ENCODE peak calls at places on chromosomes 3 and 15, in ten cellular contexts. T is CMK, Z is OCI-M1, K is ELR, G is COR-L47, F is body of pancreas, B is cardiac fibroblast, U is HT1080, H is AG08396, Y is endothelial cell. C is an unnamed sample.

GRCh38 chr3:79086514-79086913 is 681.3 kb downstream of the ROBO1 start:
- DNase-seq in T (peak; percentile 1), Z (peak; percentile 67), K (peak; percentile 65), G (peak; percentile 12), F (peak; percentile 41), B (peak; percentile 80), U (peak; percentile 54), H (peak; percentile 38), Y (peak; percentile 67), C (no peak)

GRCh38 chr3:129845956-129846355 is 47.6 kb downstream of the TMCC1 start:
- DNase-seq in T (no peak), Z (no peak), K (no peak), G (no peak), F (no peak), B (peak; percentile 29), U (peak; percentile 54), H (no peak), Y (no peak), C (no peak)

GRCh38 chr15:70025413-70026296 is 72.1 kb downstream of the TLE3 start:
- DNase-seq in T (no peak), Z (no peak), K (no peak), G (no peak), F (no peak), B (no peak), U (no peak), H (no peak), Y (no peak), C (no peak)

GRCh38 chr3:53250881-53251605 is 4.8 kb downstream of the TKT start:
- DNase-seq in T (no peak), Z (no peak), K (no peak), G (no peak), F (no peak), B (peak; percentile 13), U (no peak), H (no peak), Y (no peak), C (no peak)

GRCh38 chr15:86624261-86625036 is 544.8 kb downstream of the AGBL1 start:
- DNase-seq in T (no peak), Z (peak; percentile 75), K (peak; percentile 78), G (no peak), F (peak; percentile 12), B (peak; percentile 87), U (peak; percentile 97), H (peak; percentile 60), Y (peak; percentile 71), C (no peak)

GRCh38 chr3:184907941-184908649 is 96.1 kb downstream of the VPS8 start:
- DNase-seq in T (no peak), Z (no peak), K (no peak), G (no peak), F (no peak), B (no peak), U (no peak), H (no peak), Y (no peak), C (no peak)

GRCh38 chr3:154926721-154927120 is 153.4 kb upstream of the MME start:
- DNase-seq in T (no peak), Z (no peak), K (no peak), G (no peak), F (no peak), B (no peak), U (no peak), H (no peak), Y (no peak), C (no peak)

GRCh38 chr3:44321335-44321734 is 17.2 kb upstream of the TCAIM start:
- DNase-seq in T (no peak), Z (no peak), K (no peak), G (no peak), F (no peak), B (no peak), U (no peak), H (no peak), Y (no peak), C (no peak)

GRCh38 chr15:47466357-47466756 is 250.9 kb upstream of the SEMA6D start:
- DNase-seq in T (no peak), Z (no peak), K (peak; percentile 82), G (no peak), F (no peak), B (peak; percentile 90), U (peak; percentile 34), H (peak; percentile 11), Y (no peak), C (no peak)

GRCh38 chr15:100520132-100520921 is 8.4 kb downstream of the CERS3 start:
- DNase-seq in T (no peak), Z (no peak), K (no peak), G (no peak), F (no peak), B (no peak), U (no peak), H (no peak), Y (no peak), C (no peak)

GRCh38 chr3:150232992-150233451 is 175.1 kb upstream of the TSC22D2 start:
- DNase-seq in T (no peak), Z (no peak), K (peak; percentile 10), G (peak; percentile 79), F (no peak), B (peak; percentile 43), U (peak; percentile 94), H (no peak), Y (no peak), C (no peak)

GRCh38 chr15:74631935-74632560 is 16.4 kb downstream of the CLK3 start:
- DNase-seq in T (no peak), Z (peak; percentile 71), K (peak; percentile 63), G (peak; percentile 14), F (peak; percentile 67), B (peak; percentile 61), U (peak; percentile 41), H (peak; percentile 80), Y (peak; percentile 80), C (no peak)

GRCh38 chr3:30082652-30083051 is 523.7 kb upstream of the TGFBR2 start:
- DNase-seq in T (no peak), Z (no peak), K (no peak), G (no peak), F (no peak), B (no peak), U (no peak), H (no peak), Y (no peak), C (no peak)

GRCh38 chr3:106728315-106728821 is 648.9 kb upstream of the CCDC54 start:
- DNase-seq in T (no peak), Z (no peak), K (peak; percentile 99), G (no peak), F (no peak), B (peak; percentile 99), U (peak; percentile 99), H (peak; percentile 74), Y (no peak), C (no peak)

GRCh38 chr15:48560321-48561051 is 85.0 kb downstream of the FBN1 start:
- DNase-seq in T (no peak), Z (no peak), K (no peak), G (no peak), F (no peak), B (peak; percentile 59), U (no peak), H (no peak), Y (no peak), C (no peak)

GRCh38 chr15:87661481-87661880 is 595.1 kb downstream of the NTRK3 start:
- DNase-seq in T (no peak), Z (peak; percentile 7), K (peak; percentile 29), G (no peak), F (no peak), B (peak; percentile 14), U (no peak), H (no peak), Y (no peak), C (no peak)

GRCh38 chr15:73564255-73564654 is 68.9 kb downstream of the NPTN start:
- DNase-seq in T (no peak), Z (peak; percentile 92), K (peak; percentile 72), G (peak; percentile 11), F (no peak), B (peak; percentile 80), U (peak; percentile 87), H (no peak), Y (no peak), C (no peak)

GRCh38 chr15:63434567-63435219 is 53.0 kb upstream of the CA12 start:
- DNase-seq in T (no peak), Z (no peak), K (no peak), G (peak; percentile 97), F (no peak), B (no peak), U (no peak), H (no peak), Y (no peak), C (no peak)

GRCh38 chr15:74317820-74318375 is 49.5 kb downstream of the CYP11A1 start:
- DNase-seq in T (no peak), Z (no peak), K (peak; percentile 82), G (no peak), F (peak; percentile 57), B (peak; percentile 99), U (peak; percentile 77), H (peak; percentile 75), Y (peak; percentile 55), C (no peak)

GRCh38 chr3:58236527-58237237 is 910 bp upstream of the ABHD6 start:
- DNase-seq in T (no peak), Z (no peak), K (no peak), G (no peak), F (no peak), B (no peak), U (no peak), H (no peak), Y (peak; percentile 18), C (no peak)

GRCh38 chr3:53818221-53819162 is 27.7 kb downstream of the CHDH start:
- DNase-seq in T (no peak), Z (no peak), K (no peak), G (no peak), F (no peak), B (no peak), U (no peak), H (no peak), Y (no peak), C (no peak)

GRCh38 chr15:79401301-79401700 is 30.8 kb upstream of the MINAR1 start:
- DNase-seq in T (no peak), Z (no peak), K (no peak), G (no peak), F (no peak), B (no peak), U (no peak), H (no peak), Y (no peak), C (no peak)

GRCh38 chr15:94240486-94240885 is 9.1 kb downstream of the MCTP2 start:
- DNase-seq in T (no peak), Z (no peak), K (no peak), G (no peak), F (no peak), B (no peak), U (no peak), H (no peak), Y (no peak), C (no peak)

GRCh38 chr3:52104664-52105281 is 48.4 kb upstream of the DUSP7 start:
- DNase-seq in T (no peak), Z (no peak), K (no peak), G (no peak), F (no peak), B (no peak), U (no peak), H (no peak), Y (no peak), C (no peak)

GRCh38 chr15:37758412-37758811 is 176.0 kb upstream of the TMCO5A start:
- DNase-seq in T (no peak), Z (no peak), K (no peak), G (no peak), F (peak; percentile 28), B (no peak), U (no peak), H (no peak), Y (no peak), C (no peak)

GRCh38 chr3:25426408-25426807 is 1.7 kb upstream of the RARB start:
- DNase-seq in T (no peak), Z (no peak), K (no peak), G (no peak), F (no peak), B (no peak), U (no peak), H (no peak), Y (no peak), C (no peak)

GRCh38 chr3:45112939-45113338 is 33.2 kb downstream of the CDCP1 start:
- DNase-seq in T (no peak), Z (peak; percentile 44), K (no peak), G (no peak), F (no peak), B (peak; percentile 70), U (no peak), H (no peak), Y (no peak), C (no peak)

GRCh38 chr15:69346112-69346511 is 47.4 kb downstream of the PAQR5 start:
- DNase-seq in T (no peak), Z (no peak), K (peak; percentile 78), G (no peak), F (no peak), B (peak; percentile 71), U (peak; percentile 70), H (peak; percentile 42), Y (no peak), C (no peak)

C was measured in NCI-H187 treated with DMSO at 0.1 percent for 48 hours.